ENCODE peak calls at places on chromosomes 4 and X, in four cellular contexts. F is H9, Y is MM.1S, W is mammary epithelial cell. R is an unnamed sample.

GRCh38 chr4:98506462-98507132 is 151.8 kb downstream of the TSPAN5 start:
- DNase-seq in Y (no peak), F (peak), W (no peak), R (no peak)

GRCh38 chr4:41530741-41531140 is 7.2 kb upstream of the LIMCH1 start:
- DNase-seq in W (no peak), F (no peak), Y (no peak), R (no peak)

GRCh38 chrX:120561634-120562568 is 1.1 kb upstream of the CUL4B start:
- DNase-seq in F (no peak), Y (no peak), W (no peak), R (no peak)

GRCh38 chr4:1084796-1085403 is 28.5 kb downstream of the RNF212 start:
- DNase-seq in W (no peak), F (peak), Y (no peak), R (no peak)

GRCh38 chr4:138034871-138035270 is 207.3 kb downstream of the SLC7A11 start:
- DNase-seq in Y (no peak), W (peak), F (no peak), R (no peak)

GRCh38 chrX:39261446-39262147 is 460.3 kb downstream of the MID1IP1 start:
- DNase-seq in Y (peak), F (no peak), W (peak), R (peak)

GRCh38 chrX:34487364-34487763 is 169.7 kb downstream of the TMEM47 start:
- DNase-seq in W (no peak), F (no peak), Y (no peak), R (no peak)

GRCh38 chr4:164731827-164732474 is 22.0 kb upstream of the SMIM31 start:
- DNase-seq in W (peak), F (peak), Y (peak), R (peak)

GRCh38 chrX:37370499-37371141 is 21.5 kb downstream of the PRRG1 start:
- DNase-seq in F (no peak), Y (no peak), W (no peak), R (no peak)

GRCh38 chr4:113278324-113278934 is 229.0 kb downstream of the ANK2 start:
- DNase-seq in F (peak), W (peak), Y (peak), R (peak)

GRCh38 chrX:150202641-150203248 is 160.4 kb upstream of the MAMLD1 start:
- DNase-seq in Y (no peak), F (no peak), W (peak), R (no peak)

GRCh38 chrX:96683997-96684338 is 674 bp upstream of the DIAPH2 start:
- DNase-seq in Y (no peak), F (no peak), W (no peak), R (no peak)

GRCh38 chrX:95903490-95903889 is 781.2 kb upstream of the DIAPH2 start:
- DNase-seq in F (peak), W (no peak), Y (no peak), R (no peak)

GRCh38 chrX:70422886-70423336 is at the start of gene GDPD2:
- DNase-seq in Y (no peak), F (peak), W (no peak), R (peak)

GRCh38 chr4:160887668-160888067 is 1276.1 kb downstream of the FSTL5 start:
- DNase-seq in F (no peak), Y (peak), W (no peak), R (no peak)

GRCh38 chrX:63299596-63299995 is 51.5 kb downstream of the SPIN4 start:
- DNase-seq in Y (no peak), W (no peak), F (no peak), R (no peak)

GRCh38 chr4:180923476-180923875 is 1319.7 kb upstream of the TENM3 start:
- DNase-seq in F (no peak), Y (no peak), W (peak), R (no peak)

GRCh38 chr4:109576462-109576861 is 16.4 kb downstream of the MCUB start:
- DNase-seq in F (no peak), Y (no peak), W (no peak), R (no peak)

GRCh38 chrX:136126371-136126770 is 21.0 kb upstream of the FHL1 start:
- DNase-seq in F (no peak), Y (no peak), W (no peak), R (no peak)

GRCh38 chrX:68183612-68184214 is 249.6 kb downstream of the OPHN1 start:
- DNase-seq in W (no peak), Y (peak), F (no peak), R (no peak)

GRCh38 chr4:185421366-185422124 is 4.2 kb downstream of the UFSP2 start:
- DNase-seq in W (no peak), Y (peak), F (no peak), R (no peak)

GRCh38 chr4:115711575-115711974 is 598.2 kb upstream of the NDST4 start:
- DNase-seq in Y (peak), F (no peak), W (peak), R (no peak)

GRCh38 chr4:184899261-184900134 is 73.7 kb upstream of the ACSL1 start:
- DNase-seq in W (peak), Y (no peak), F (no peak), R (no peak)

GRCh38 chr4:184487503-184487902 is 13.2 kb upstream of the IRF2 start:
- DNase-seq in Y (no peak), W (no peak), F (no peak), R (no peak)

GRCh38 chrX:103157511-103158316 is 57.2 kb upstream of the BEX4 start:
- DNase-seq in W (peak), F (no peak), Y (peak), R (peak)

GRCh38 chr4:185211641-185212040 is 2.2 kb downstream of the SNX25 start:
- DNase-seq in Y (no peak), W (no peak), F (no peak), R (no peak)

GRCh38 chr4:146207410-146207809 is 6.9 kb upstream of the REELD1 start:
- DNase-seq in F (no peak), W (no peak), Y (no peak), R (no peak)

GRCh38 chr4:105088110-105088879 is 58.4 kb upstream of the TET2 start:
- DNase-seq in Y (no peak), W (peak), F (peak), R (no peak)

GRCh38 chr4:185672618-185673017 is 137.3 kb upstream of the PDLIM3 start:
- DNase-seq in W (no peak), Y (no peak), F (no peak), R (no peak)

GRCh38 chrX:108148524-108148923 is 56.9 kb downstream of the ATG4A start:
- DNase-seq in Y (peak), F (no peak), W (no peak), R (peak)

GRCh38 chrX:38694394-38694793 is 106.9 kb upstream of the MID1IP1 start:
- DNase-seq in W (peak), Y (no peak), F (no peak), R (no peak)

GRCh38 chr4:162101337-162101736 is 62.5 kb downstream of the FSTL5 start:
- DNase-seq in W (no peak), Y (no peak), F (no peak), R (no peak)

GRCh38 chrX:69305333-69306062 is 140.2 kb upstream of the PJA1 start:
- DNase-seq in W (no peak), Y (no peak), F (peak), R (peak)

GRCh38 chrX:118627084-118627758 is 100.2 kb upstream of the IL13RA1 start:
- DNase-seq in Y (peak), F (no peak), W (peak), R (no peak)

GRCh38 chrX:132481449-132481848 is 7.4 kb downstream of the MBNL3 start:
- DNase-seq in F (no peak), W (no peak), Y (peak), R (no peak)

GRCh38 chr4:153243464-153243863 is 39.2 kb downstream of the TRIM2 start:
- DNase-seq in W (no peak), Y (no peak), F (no peak), R (no peak)

GRCh38 chrX:67563469-67564448 is 19.9 kb downstream of the AR start:
- DNase-seq in Y (no peak), W (no peak), F (no peak), R (no peak)

DNA sequence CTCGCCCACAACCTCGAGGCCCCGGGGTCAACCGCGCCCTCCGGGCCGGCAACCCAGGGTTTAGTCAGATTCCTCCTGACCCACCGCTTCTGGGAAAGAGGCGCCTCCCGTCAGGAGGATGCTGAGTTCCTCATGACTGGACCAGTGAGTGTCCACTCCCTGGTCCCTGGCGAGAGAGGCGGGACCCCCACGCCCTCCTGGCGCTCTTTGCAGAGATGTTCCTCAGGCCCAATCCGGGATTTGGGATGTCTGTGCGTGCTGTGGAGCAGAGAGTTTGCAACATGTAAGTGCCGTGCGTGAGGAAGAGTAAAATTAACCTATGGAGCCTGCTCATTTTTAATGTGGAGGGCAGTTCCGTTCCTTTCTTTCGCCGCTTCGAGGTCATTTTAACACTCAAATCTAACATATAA is 822 bp upstream of the UGDH start:
- DNase-seq in W (no peak), F (no peak), Y (peak), R (no peak)
- TF ChIP-seq CTCF in W (no peak), F (no peak), Y (no peak), R (no peak)

DNA sequence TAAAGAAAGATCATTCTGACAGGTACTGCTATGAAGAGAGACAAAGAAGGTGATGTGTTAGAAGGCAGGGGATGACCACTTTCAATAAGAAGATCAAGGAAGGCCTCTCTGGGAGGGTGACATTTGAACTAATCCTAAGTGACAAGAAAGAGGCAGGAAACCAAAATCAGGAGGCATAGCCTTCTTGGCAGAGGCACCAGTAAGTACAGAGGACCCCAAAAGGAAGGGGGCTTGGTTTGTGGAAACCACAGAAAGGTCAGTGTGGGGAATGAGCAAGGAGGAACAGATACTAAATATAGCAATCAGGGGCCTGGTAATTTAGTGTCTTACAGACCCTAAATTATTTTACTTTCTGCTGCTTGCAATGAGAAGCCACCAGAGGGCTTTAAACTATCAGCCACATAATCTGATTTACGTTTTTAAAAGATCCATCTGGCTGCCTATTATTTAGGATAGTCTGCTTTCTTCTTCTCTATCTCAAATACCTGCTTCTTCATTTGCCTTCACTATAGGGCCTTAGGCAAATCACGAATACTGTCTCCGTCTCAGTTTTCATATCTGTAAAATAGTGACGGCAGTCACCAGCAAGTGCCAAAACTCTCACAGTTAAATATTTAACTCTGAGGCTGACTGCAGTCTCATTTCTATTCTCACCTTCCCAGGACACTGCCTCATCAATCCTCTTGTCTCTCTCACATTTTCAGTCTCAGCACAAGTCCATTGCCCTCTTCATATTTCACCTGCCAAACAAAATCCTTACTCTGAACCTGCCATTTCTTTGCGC is 16.7 kb downstream of the NR3C2 start:
- DNase-seq in Y (no peak), F (no peak), W (no peak), R (peak)
- TF ChIP-seq CTCF in Y (no peak), F (peak), W (peak), R (no peak)

DNA sequence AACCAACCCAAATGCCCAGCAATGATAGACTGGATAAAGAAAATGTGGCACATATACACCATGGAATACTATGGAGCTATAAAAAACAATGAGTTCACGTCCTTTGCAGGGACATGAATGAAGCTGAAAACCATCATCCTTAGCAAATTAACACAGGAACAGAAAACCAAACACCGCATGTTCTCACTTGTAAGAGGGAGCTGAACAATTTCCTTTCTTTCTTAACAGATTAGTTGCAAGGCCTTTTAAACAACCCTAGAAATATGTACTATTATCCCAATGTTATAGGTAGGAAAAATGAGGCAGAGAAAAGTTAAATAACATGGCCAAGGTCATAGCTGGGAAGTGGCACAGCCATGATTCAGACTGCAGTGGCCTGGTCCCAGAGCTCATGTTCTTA is 5.8 kb upstream of the OCIAD2 start:
- DNase-seq in Y (no peak), W (peak), F (no peak), R (no peak)
- TF ChIP-seq CTCF in Y (no peak), W (no peak), F (no peak), R (no peak)

DNA sequence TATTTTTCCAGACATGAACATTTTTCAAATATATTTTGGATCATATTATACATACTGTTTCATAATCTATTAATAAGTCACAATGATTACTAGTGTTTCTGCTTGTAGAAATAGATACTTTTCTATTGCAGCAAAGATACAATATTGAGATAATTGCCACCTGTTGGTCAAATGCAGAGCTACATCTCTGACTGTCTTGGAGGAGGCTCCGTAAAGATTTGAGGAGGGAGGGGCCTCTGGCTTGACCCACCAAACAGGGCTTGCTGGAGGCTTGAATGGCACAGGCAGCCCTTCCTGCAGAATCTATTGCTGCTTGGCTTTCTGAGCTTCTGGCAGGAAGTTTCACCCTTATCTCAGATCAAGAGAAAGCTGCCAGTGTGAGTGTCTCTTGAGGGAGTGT is 99.3 kb upstream of the ARMCX2 start:
- DNase-seq in Y (peak), W (peak), F (peak), R (peak)
- TF ChIP-seq CTCF in Y (peak), W (peak), F (peak), R (no peak)

R was measured in activated CD8-positive, alpha-beta T cell treated with anti-CD3 and anti-CD28 coated beads for 36 hours.